ENCODE peak calls at places on chromosomes 13 and 19, in four cellular contexts. F is NCI-H1417, Y is ELR, U is iPS-NIHi11. S is an unnamed sample.

GRCh38 chr13:87999141-87999765 is 328.1 kb downstream of the SLITRK5 start:
- DNase-seq in F (no peak), Y (peak; percentile 76), U (no peak), S (peak; percentile 23)

GRCh38 chr13:66895780-66896179 is 334.4 kb downstream of the PCDH9 start:
- DNase-seq in Y (no peak), F (no peak), U (no peak), S (no peak)

GRCh38 chr19:13275016-13275722 is 125.0 kb downstream of the IER2 start:
- DNase-seq in U (no peak), Y (no peak), F (no peak), S (no peak)

GRCh38 chr19:16893686-16893990 is 4.8 kb downstream of the F2RL3 start:
- DNase-seq in F (no peak), U (no peak), Y (no peak), S (no peak)

GRCh38 chr13:46317120-46317519 is 69.9 kb downstream of the RUBCNL start:
- DNase-seq in F (no peak), U (no peak), Y (no peak), S (no peak)

GRCh38 chr13:53201454-53202225 is 173.0 kb downstream of the OLFM4 start:
- DNase-seq in U (peak; percentile 72), F (no peak), Y (no peak), S (no peak)

GRCh38 chr13:55777612-55778011 is 1363.1 kb upstream of the PRR20A start:
- DNase-seq in U (no peak), Y (no peak), F (no peak), S (no peak)

GRCh38 chr19:5191091-5191490 is 149.5 kb downstream of the PTPRS start:
- DNase-seq in U (no peak), F (no peak), Y (peak; percentile 62), S (no peak)

GRCh38 chr19:48970139-48970766 is 5.1 kb downstream of the FTL start:
- DNase-seq in U (no peak), F (no peak), Y (no peak), S (no peak)

GRCh38 chr13:58528351-58528750 is 896.8 kb downstream of the PCDH17 start:
- DNase-seq in F (no peak), U (no peak), Y (no peak), S (no peak)

GRCh38 chr13:71477735-71478134 is 389.3 kb downstream of the DACH1 start:
- DNase-seq in Y (peak; percentile 15), F (no peak), U (peak; percentile 12), S (peak; percentile 16)

GRCh38 chr19:43790587-43790986 is 9.8 kb upstream of the KCNN4 start:
- DNase-seq in U (no peak), F (no peak), Y (no peak), S (no peak)

GRCh38 chr19:17089238-17089637 is 13.7 kb downstream of the MYO9B start:
- DNase-seq in U (no peak), F (no peak), Y (peak; percentile 86), S (no peak)

GRCh38 chr19:48391100-48392005 is at the start of gene KDELR1:
- DNase-seq in F (peak; percentile 75), U (peak; percentile 91), Y (peak; percentile 72), S (peak; percentile 73)

GRCh38 chr13:85313761-85314503 is 485.3 kb downstream of the SLITRK6 start:
- DNase-seq in Y (peak; percentile 93), U (peak; percentile 7), F (no peak), S (peak; percentile 73)

GRCh38 chr19:36115453-36116343 is at the start of gene TBCB:
- DNase-seq in F (no peak), U (peak; percentile 88), Y (peak; percentile 53), S (no peak)

GRCh38 chr19:7970716-7971448 is 27.4 kb upstream of the TIMM44 start:
- DNase-seq in Y (peak; percentile 64), U (peak; percentile 84), F (peak; percentile 1), S (peak; percentile 54)

GRCh38 chr13:48726711-48727110 is 73.0 kb downstream of the CYSLTR2 start:
- DNase-seq in U (no peak), Y (no peak), F (no peak), S (no peak)

GRCh38 chr13:61142506-61142905 is 273.1 kb downstream of the PCDH20 start:
- DNase-seq in Y (no peak), U (no peak), F (no peak), S (peak; percentile 86)

GRCh38 chr19:13999085-13999484 is 7.0 kb downstream of the RFX1 start:
- DNase-seq in U (no peak), F (no peak), Y (no peak), S (no peak)

GRCh38 chr19:11538232-11539036 is at the start of gene CNN1:
- DNase-seq in F (no peak), U (peak; percentile 85), Y (peak; percentile 63), S (no peak)

GRCh38 chr19:58237324-58237723 is 8.6 kb downstream of the ZNF544 start:
- DNase-seq in F (no peak), U (no peak), Y (no peak), S (no peak)

GRCh38 chr13:44449999-44450821 is 76.6 kb downstream of the SERP2 start:
- DNase-seq in Y (no peak), U (no peak), F (no peak), S (peak; percentile 90)

GRCh38 chr13:21675095-21676007 is 4.5 kb downstream of the FGF9 start:
- DNase-seq in U (peak; percentile 66), Y (no peak), F (peak; percentile 72), S (peak; percentile 31)

GRCh38 chr19:53195265-53195879 is 2.2 kb upstream of the ZNF665 start:
- DNase-seq in Y (peak; percentile 78), U (peak; percentile 50), F (peak; percentile 85), S (peak; percentile 87)

GRCh38 chr13:46648166-46648607 is 95.2 kb downstream of the LRCH1 start:
- DNase-seq in U (no peak), Y (no peak), F (peak; percentile 77), S (peak; percentile 34)

GRCh38 chr13:110915874-110916670 is 1.2 kb upstream of the ANKRD10 start:
- DNase-seq in U (no peak), F (no peak), Y (peak; percentile 57), S (peak; percentile 70)